ENCODE peak calls at places on chromosome 22, in ten cellular contexts. A, U, V, W, L, Q, F, H, Z and Y are unnamed samples.

GRCh38 chr22:19610518-19611253 is 86.5 kb upstream of the CLDN5 start:
- DNase-seq in A (no peak), U (no peak), V (no peak), W (no peak), L (no peak), Q (no peak), F (no peak), H (no peak), Z (no peak), Y (no peak)

GRCh38 chr22:49497266-49497665 is 330.4 kb downstream of the BRD1 start:
- DNase-seq in A (no peak), U (no peak), V (no peak), W (no peak), L (no peak), Q (no peak), F (peak), H (no peak), Z (no peak), Y (no peak)

GRCh38 chr22:49717322-49717919 is 110.3 kb downstream of the BRD1 start:
- DNase-seq in A (no peak), U (peak), V (no peak), W (no peak), L (no peak), Q (no peak), F (no peak), H (no peak), Z (no peak), Y (no peak)

GRCh38 chr22:32990187-32990586 is 68.0 kb downstream of the SYN3 start:
- DNase-seq in A (no peak), U (no peak), V (no peak), W (no peak), L (no peak), Q (no peak), F (no peak), H (no peak), Z (no peak), Y (no peak)

GRCh38 chr22:19722175-19722914 is 994 bp upstream of the GP1BB start:
- DNase-seq in A (no peak), U (peak), V (no peak), W (no peak), L (no peak), Q (no peak), F (no peak), H (no peak), Z (no peak), Y (no peak)

GRCh38 chr22:39994566-39995345 is at the start of gene FAM83F:
- DNase-seq in A (no peak), U (peak), V (no peak), W (no peak), L (no peak), Q (peak), F (no peak), H (peak), Z (no peak), Y (no peak)

GRCh38 chr22:50272103-50272782 is 2.1 kb upstream of the MAPK11 start:
- DNase-seq in A (no peak), U (peak), V (no peak), W (peak), L (no peak), Q (no peak), F (no peak), H (no peak), Z (no peak), Y (no peak)

GRCh38 chr22:50104149-50104548 is 14.3 kb downstream of the MOV10L1 start:
- DNase-seq in A (no peak), U (no peak), V (no peak), W (no peak), L (no peak), Q (no peak), F (no peak), H (no peak), Z (no peak), Y (peak)

GRCh38 chr22:17484608-17485007 is 78.7 kb upstream of the SLC25A18 start:
- DNase-seq in A (no peak), U (no peak), V (no peak), W (no peak), L (no peak), Q (no peak), F (no peak), H (no peak), Z (no peak), Y (no peak)

GRCh38 chr22:41532908-41533825 is 11.1 kb downstream of the POLR3H start:
- DNase-seq in A (peak), U (peak), V (peak), W (peak), L (no peak), Q (peak), F (peak), H (peak), Z (peak), Y (peak)

GRCh38 chr22:40609216-40609615 is 27.3 kb downstream of the MRTFA start:
- DNase-seq in A (no peak), U (no peak), V (no peak), W (peak), L (no peak), Q (no peak), F (no peak), H (no peak), Z (no peak), Y (no peak)

GRCh38 chr22:26169312-26170111 is at the start of gene SEZ6L:
- DNase-seq in A (no peak), U (peak), V (no peak), W (no peak), L (no peak), Q (peak), F (no peak), H (peak), Z (no peak), Y (peak)

GRCh38 chr22:41500303-41500702 is 31.4 kb downstream of the ACO2 start:
- DNase-seq in A (no peak), U (no peak), V (no peak), W (no peak), L (no peak), Q (no peak), F (no peak), H (no peak), Z (no peak), Y (no peak)

GRCh38 chr22:27419473-27419872 is 382.1 kb downstream of the MN1 start:
- DNase-seq in A (no peak), U (no peak), V (no peak), W (peak), L (peak), Q (no peak), F (no peak), H (no peak), Z (peak), Y (no peak)

GRCh38 chr22:27022741-27023373 is 365.5 kb downstream of the MIAT start:
- DNase-seq in A (no peak), U (peak), V (no peak), W (no peak), L (no peak), Q (no peak), F (no peak), H (no peak), Z (no peak), Y (no peak)

GRCh38 chr22:49462795-49463194 is 364.9 kb downstream of the BRD1 start:
- DNase-seq in A (no peak), U (no peak), V (peak), W (no peak), L (no peak), Q (no peak), F (no peak), H (no peak), Z (no peak), Y (no peak)

GRCh38 chr22:32660292-32660691 is 141.2 kb upstream of the TIMP3 start:
- DNase-seq in A (peak), U (peak), V (peak), W (peak), L (peak), Q (no peak), F (peak), H (peak), Z (peak), Y (peak)

GRCh38 chr22:39658367-39658766 is 87.8 kb downstream of the CACNA1I start:
- DNase-seq in A (no peak), U (no peak), V (peak), W (no peak), L (no peak), Q (no peak), F (peak), H (no peak), Z (no peak), Y (no peak)

GRCh38 chr22:49018601-49019000 is 809.1 kb downstream of the BRD1 start:
- DNase-seq in A (no peak), U (no peak), V (no peak), W (no peak), L (no peak), Q (peak), F (no peak), H (no peak), Z (no peak), Y (no peak)

GRCh38 chr22:47301820-47302475 is 539.5 kb downstream of the TBC1D22A start:
- DNase-seq in A (no peak), U (no peak), V (no peak), W (no peak), L (no peak), Q (no peak), F (no peak), H (no peak), Z (no peak), Y (no peak)

GRCh38 chr22:46563381-46564083 is 26.1 kb upstream of the CELSR1 start:
- DNase-seq in A (peak), U (peak), V (peak), W (peak), L (no peak), Q (peak), F (peak), H (peak), Z (peak), Y (peak)

GRCh38 chr22:48734961-48735360 is 1092.7 kb downstream of the BRD1 start:
- DNase-seq in A (no peak), U (no peak), V (no peak), W (no peak), L (no peak), Q (peak), F (no peak), H (no peak), Z (no peak), Y (no peak)

GRCh38 chr22:46829140-46829891 is 66.9 kb downstream of the TBC1D22A start:
- DNase-seq in A (peak), U (no peak), V (peak), W (peak), L (peak), Q (no peak), F (peak), H (no peak), Z (peak), Y (no peak)

GRCh38 chr22:50340157-50340879 is 2.8 kb upstream of the PPP6R2 start:
- DNase-seq in A (no peak), U (peak), V (no peak), W (peak), L (peak), Q (no peak), F (no peak), H (no peak), Z (no peak), Y (peak)

GRCh38 chr22:23984430-23984829 is 4.5 kb downstream of the GSTT2 start:
- DNase-seq in A (peak), U (no peak), V (no peak), W (peak), L (no peak), Q (no peak), F (no peak), H (no peak), Z (no peak), Y (peak)
- TF ChIP-seq CTCF in A (peak), U (no peak), V (no peak), W (peak), L (no peak), Q (peak), F (peak), H (peak), Z (peak), Y (peak)

DNA sequence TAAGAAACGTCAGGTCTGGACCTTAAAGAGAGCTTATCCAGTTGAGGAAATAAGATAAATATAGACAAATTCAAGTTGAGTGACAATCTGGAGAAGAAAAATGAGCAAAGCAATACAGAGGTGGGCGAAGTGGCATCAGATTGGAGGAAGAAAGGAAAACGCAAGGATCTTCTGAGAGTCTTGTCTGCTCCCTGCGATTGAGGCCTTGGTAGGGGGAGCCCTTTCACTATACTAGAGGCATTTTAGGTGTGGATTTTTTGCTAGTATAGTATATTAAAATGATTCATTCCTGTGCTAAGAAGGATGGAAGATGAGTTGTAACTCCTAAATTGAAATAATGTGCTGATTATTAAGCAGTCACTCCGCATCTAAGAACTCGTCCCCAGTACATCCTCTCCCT is 8.1 kb downstream of the NUP50 start:
- DNase-seq in A (no peak), U (no peak), V (no peak), W (no peak), L (no peak), Q (no peak), F (no peak), H (no peak), Z (no peak), Y (no peak)
- TF ChIP-seq CTCF in A (peak), U (no peak), V (no peak), W (no peak), L (no peak), Q (no peak), F (no peak), H (no peak), Z (peak), Y (no peak)

GRCh38 chr22:30665266-30665665 is 2.4 kb downstream of the DUSP18 start:
- DNase-seq in A (no peak), U (no peak), V (no peak), W (no peak), L (no peak), Q (no peak), F (no peak), H (no peak), Z (no peak), Y (no peak)

GRCh38 chr22:30667092-30667485 is 586 bp downstream of the DUSP18 start:
- DNase-seq in A (peak), U (no peak), V (no peak), W (no peak), L (no peak), Q (no peak), F (no peak), H (peak), Z (no peak), Y (no peak)

GRCh38 chr22:30668306-30668655 is 606 bp upstream of the DUSP18 start:
- DNase-seq in A (no peak), U (peak), V (no peak), W (no peak), L (no peak), Q (no peak), F (peak), H (no peak), Z (no peak), Y (no peak)

GRCh38 chr22:30665786-30666185 is 1.9 kb downstream of the DUSP18 start:
- DNase-seq in A (no peak), U (no peak), V (no peak), W (no peak), L (no peak), Q (no peak), F (no peak), H (no peak), Z (no peak), Y (no peak)

DNA sequence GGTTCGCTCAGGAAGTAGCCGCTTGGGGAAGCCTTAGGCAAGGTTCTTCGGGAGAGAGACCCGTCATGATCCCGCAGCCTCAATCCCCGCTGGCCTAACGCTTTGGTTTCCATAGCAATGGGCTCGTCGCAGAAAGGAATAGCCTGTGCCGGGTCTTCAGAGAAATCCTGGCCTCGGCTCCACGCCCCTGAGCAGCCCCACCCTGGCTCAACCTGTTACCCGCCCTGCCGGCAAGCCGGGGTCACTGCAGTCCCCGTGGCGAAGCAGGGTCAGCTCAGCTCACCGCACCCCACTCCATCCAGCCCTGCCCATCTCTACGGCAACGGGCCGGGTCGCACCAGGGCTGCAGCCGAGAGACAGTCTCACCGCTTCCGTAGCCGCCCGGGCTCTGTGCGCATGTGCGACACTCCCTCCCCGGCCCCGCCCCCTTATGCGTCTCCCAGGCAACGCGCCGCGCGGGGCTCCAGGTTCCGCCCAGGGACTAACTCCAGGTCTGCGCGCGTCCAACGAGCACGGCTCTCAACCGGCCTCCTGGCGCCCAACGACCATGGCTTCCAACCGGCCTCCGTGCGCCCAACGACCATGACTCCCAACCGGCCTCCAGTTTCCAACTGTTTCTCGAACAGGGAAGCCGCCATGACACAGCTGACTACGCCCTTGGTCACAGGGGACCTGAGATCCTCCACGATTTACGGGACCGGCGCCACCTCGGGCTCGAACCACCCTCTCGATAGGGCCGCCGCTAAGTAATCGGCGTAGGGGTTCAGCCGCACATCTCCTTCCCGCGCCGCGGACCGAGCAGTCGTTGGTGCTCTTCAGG is at the start of gene DUSP18:
- DNase-seq in A (peak), U (peak), V (peak), W (peak), L (peak), Q (peak), F (peak), H (peak), Z (peak), Y (peak)
- TF ChIP-seq CTCF in A (peak), U (peak), V (no peak), W (peak), L (no peak), Q (no peak), F (no peak), H (no peak), Z (peak), Y (peak)

DNA sequence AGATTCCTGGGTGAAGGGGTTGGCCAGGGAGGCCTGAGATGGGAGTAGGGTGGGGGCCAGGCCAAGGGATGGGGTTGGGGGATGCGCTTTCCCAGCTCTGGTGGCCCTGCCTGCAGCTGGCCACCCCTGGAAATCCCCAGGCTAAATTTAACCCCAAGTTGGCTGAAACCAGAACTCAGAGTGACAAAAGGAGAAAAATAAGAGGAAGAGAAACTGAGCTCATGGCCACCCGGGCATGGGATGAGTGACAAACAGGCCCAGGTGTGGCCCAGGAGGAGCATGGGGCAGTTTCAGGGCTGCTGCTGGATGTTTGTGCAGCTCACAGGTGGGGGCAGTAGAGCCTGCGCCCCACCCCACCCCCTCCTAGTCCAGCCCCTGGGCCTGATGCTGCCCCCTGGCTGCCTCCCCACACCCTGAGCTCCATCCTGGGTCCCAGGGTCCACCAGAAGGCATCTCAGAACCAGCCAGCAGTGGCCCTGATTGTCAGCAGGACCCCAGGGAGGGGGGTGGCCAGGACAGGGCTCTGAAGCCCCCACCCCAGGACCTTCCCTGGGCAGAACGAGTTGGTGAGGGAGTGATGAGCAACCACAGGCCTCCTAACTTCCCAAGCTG is 48.0 kb downstream of the IGLL5 start:
- DNase-seq in A (no peak), U (no peak), V (no peak), W (no peak), L (no peak), Q (peak), F (no peak), H (peak), Z (no peak), Y (peak)
- TF ChIP-seq CTCF in A (no peak), U (peak), V (peak), W (no peak), L (no peak), Q (peak), F (no peak), H (peak), Z (no peak), Y (peak)

GRCh38 chr22:29258407-29259252 is 9.2 kb downstream of the RHBDD3 start:
- DNase-seq in A (no peak), U (no peak), V (no peak), W (no peak), L (no peak), Q (peak), F (no peak), H (no peak), Z (no peak), Y (no peak)

GRCh38 chr22:29260031-29260560 is 7.7 kb downstream of the RHBDD3 start:
- DNase-seq in A (no peak), U (no peak), V (no peak), W (no peak), L (no peak), Q (peak), F (no peak), H (no peak), Z (no peak), Y (no peak)

GRCh38 chr22:29260601-29261315 is 7.0 kb downstream of the RHBDD3 start:
- DNase-seq in A (no peak), U (no peak), V (no peak), W (no peak), L (no peak), Q (peak), F (no peak), H (no peak), Z (no peak), Y (no peak)

GRCh38 chr22:29257751-29258181 is 10.0 kb downstream of the RHBDD3 start:
- DNase-seq in A (no peak), U (no peak), V (no peak), W (no peak), L (no peak), Q (no peak), F (no peak), H (no peak), Z (no peak), Y (no peak)

DNA sequence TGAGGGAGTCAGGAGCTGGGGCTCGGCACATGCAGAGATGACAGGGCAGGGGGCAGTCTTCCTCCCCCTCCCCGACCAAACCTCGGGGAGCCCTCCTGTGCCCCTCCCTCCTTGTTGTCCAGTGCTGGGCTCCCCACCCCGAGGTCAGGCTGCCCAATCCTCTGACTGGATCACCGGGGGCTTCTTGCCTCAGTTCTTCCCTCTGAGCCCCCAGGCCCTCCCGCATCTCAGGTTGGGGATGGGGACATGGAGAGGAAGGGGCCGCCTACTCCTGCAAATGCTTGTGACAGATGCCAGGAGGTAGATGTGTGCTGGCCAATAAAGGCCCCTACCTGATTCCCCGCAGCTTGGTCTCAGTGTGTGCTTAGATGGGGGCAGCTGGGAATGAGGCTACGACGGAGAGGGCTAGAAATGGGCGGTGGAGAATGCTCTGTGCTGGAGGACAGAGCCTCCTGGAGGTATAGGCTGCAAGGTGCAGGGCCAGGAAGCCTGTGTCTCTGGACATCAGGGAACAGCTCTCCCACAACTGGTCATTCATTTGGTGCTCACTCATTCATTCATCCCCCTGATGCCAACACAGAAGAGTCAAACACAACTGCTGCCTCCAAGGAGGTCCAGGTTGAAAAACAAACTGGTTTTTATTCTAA is 8.4 kb downstream of the RHBDD3 start:
- DNase-seq in A (no peak), U (peak), V (no peak), W (no peak), L (no peak), Q (no peak), F (peak), H (no peak), Z (no peak), Y (no peak)
- TF ChIP-seq CTCF in A (peak), U (peak), V (peak), W (peak), L (no peak), Q (no peak), F (no peak), H (no peak), Z (peak), Y (no peak)

GRCh38 chr22:44887941-44888366 is 121.9 kb downstream of the PHF21B start:
- DNase-seq in A (no peak), U (no peak), V (no peak), W (no peak), L (no peak), Q (peak), F (no peak), H (no peak), Z (no peak), Y (no peak)

GRCh38 chr22:44888491-44888941 is 121.3 kb downstream of the PHF21B start:
- DNase-seq in A (no peak), U (no peak), V (no peak), W (no peak), L (no peak), Q (no peak), F (no peak), H (no peak), Z (no peak), Y (no peak)

GRCh38 chr22:44890416-44891292 is 119.2 kb downstream of the PHF21B start:
- DNase-seq in A (no peak), U (no peak), V (no peak), W (no peak), L (no peak), Q (peak), F (no peak), H (no peak), Z (no peak), Y (no peak)

GRCh38 chr22:44891293-44891747 is 118.5 kb downstream of the PHF21B start:
- DNase-seq in A (no peak), U (no peak), V (no peak), W (no peak), L (no peak), Q (peak), F (no peak), H (no peak), Z (no peak), Y (no peak)

GRCh38 chr22:44889233-44889878 is 120.4 kb downstream of the PHF21B start:
- DNase-seq in A (no peak), U (peak), V (peak), W (no peak), L (no peak), Q (peak), F (no peak), H (no peak), Z (no peak), Y (peak)
- TF ChIP-seq CTCF in A (no peak), U (peak), V (no peak), W (no peak), L (no peak), Q (no peak), F (no peak), H (no peak), Z (no peak), Y (no peak)